ENCODE peak calls at places on chromosome 16, in four cellular contexts. One of them, this sample, is unnamed.

GRCh38 chr16:78684040-78684611 is 584.7 kb downstream of the WWOX start:
- DNase-seq in left lung: no peak
- DNase-seq in A549: peak; percentile 6
- DNase-seq in tibial artery: peak; percentile 79
- DNase-seq in this sample: peak; percentile 88

GRCh38 chr16:21083729-21084268 is 66.8 kb downstream of the DNAH3 start:
- DNase-seq in tibial artery: peak; percentile 60
- DNase-seq in left lung: peak; percentile 50
- DNase-seq in A549: peak; percentile 25
- DNase-seq in this sample: no peak

GRCh38 chr16:24635900-24636610 is 93.4 kb upstream of the TNRC6A start:
- DNase-seq in left lung: peak; percentile 59
- DNase-seq in tibial artery: peak; percentile 75
- DNase-seq in A549: peak; percentile 84
- DNase-seq in this sample: peak; percentile 14

GRCh38 chr16:17529982-17530760 is 59.4 kb upstream of the XYLT1 start:
- DNase-seq in left lung: no peak
- DNase-seq in tibial artery: no peak
- DNase-seq in A549: no peak
- DNase-seq in this sample: no peak

GRCh38 chr16:70804153-70804728 is 3.3 kb upstream of the VAC14 start:
- DNase-seq in left lung: no peak
- DNase-seq in A549: no peak
- DNase-seq in tibial artery: no peak
- DNase-seq in this sample: peak; percentile 44

GRCh38 chr16:48534601-48535340 is 75.2 kb downstream of the N4BP1 start:
- DNase-seq in left lung: peak; percentile 29
- DNase-seq in A549: no peak
- DNase-seq in tibial artery: no peak
- DNase-seq in this sample: no peak

GRCh38 chr16:20851601-20852000 is 45.3 kb downstream of the REXO5 start:
- DNase-seq in left lung: peak; percentile 67
- DNase-seq in A549: peak; percentile 20
- DNase-seq in tibial artery: peak; percentile 90
- DNase-seq in this sample: peak; percentile 37

GRCh38 chr16:15765116-15765515 is 91.7 kb downstream of the MYH11 start:
- DNase-seq in tibial artery: no peak
- DNase-seq in left lung: no peak
- DNase-seq in A549: no peak
- DNase-seq in this sample: no peak

GRCh38 chr16:65621640-65622039 is 499.8 kb upstream of the CDH11 start:
- DNase-seq in tibial artery: no peak
- DNase-seq in left lung: no peak
- DNase-seq in A549: no peak
- DNase-seq in this sample: no peak

GRCh38 chr16:46629331-46629843 is 8.2 kb upstream of the SHCBP1 start:
- DNase-seq in A549: peak; percentile 58
- DNase-seq in left lung: no peak
- DNase-seq in tibial artery: no peak
- DNase-seq in this sample: no peak

GRCh38 chr16:48450367-48450766 is 65.2 kb upstream of the SIAH1 start:
- DNase-seq in A549: no peak
- DNase-seq in left lung: no peak
- DNase-seq in tibial artery: no peak
- DNase-seq in this sample: no peak

GRCh38 chr16:50696575-50697420 is 3.4 kb downstream of the NOD2 start:
- DNase-seq in tibial artery: peak; percentile 84
- DNase-seq in A549: peak; percentile 20
- DNase-seq in left lung: peak; percentile 93
- DNase-seq in this sample: peak; percentile 92

GRCh38 chr16:4800290-4801041 is 2.0 kb downstream of the ROGDI start:
- DNase-seq in left lung: peak; percentile 63
- DNase-seq in A549: no peak
- DNase-seq in tibial artery: no peak
- DNase-seq in this sample: no peak

GRCh38 chr16:89822188-89823086 is 5.8 kb upstream of the SPIRE2 start:
- DNase-seq in tibial artery: no peak
- DNase-seq in left lung: peak; percentile 66
- DNase-seq in A549: no peak
- DNase-seq in this sample: no peak

GRCh38 chr16:88799569-88800276 is 3.9 kb upstream of the CDT1 start:
- DNase-seq in left lung: no peak
- DNase-seq in tibial artery: no peak
- DNase-seq in A549: no peak
- DNase-seq in this sample: no peak

GRCh38 chr16:87006789-87007745 is 310.1 kb downstream of the C16orf95 start:
- DNase-seq in left lung: no peak
- DNase-seq in tibial artery: no peak
- DNase-seq in A549: no peak
- DNase-seq in this sample: no peak

GRCh38 chr16:50310308-50311133 is 44.2 kb downstream of the ADCY7 start:
- DNase-seq in tibial artery: no peak
- DNase-seq in left lung: no peak
- DNase-seq in A549: no peak
- DNase-seq in this sample: no peak

GRCh38 chr16:754208-755097 is 6.1 kb upstream of the MSLN start:
- DNase-seq in left lung: no peak
- DNase-seq in tibial artery: no peak
- DNase-seq in A549: no peak
- DNase-seq in this sample: no peak

GRCh38 chr16:17070882-17071592 is 399.7 kb downstream of the XYLT1 start:
- DNase-seq in tibial artery: peak; percentile 35
- DNase-seq in A549: no peak
- DNase-seq in left lung: peak; percentile 78
- DNase-seq in this sample: peak; percentile 12

GRCh38 chr16:11004957-11005610 is 60.7 kb downstream of the CLEC16A start:
- DNase-seq in left lung: no peak
- DNase-seq in tibial artery: no peak
- DNase-seq in A549: no peak
- DNase-seq in this sample: no peak

GRCh38 chr16:693766-694165 is 3.6 kb upstream of the WDR24 start:
- DNase-seq in A549: no peak
- DNase-seq in left lung: no peak
- DNase-seq in tibial artery: no peak
- DNase-seq in this sample: no peak

GRCh38 chr16:65896448-65897153 is 469.9 kb upstream of the CDH5 start:
- DNase-seq in left lung: no peak
- DNase-seq in tibial artery: no peak
- DNase-seq in A549: no peak
- DNase-seq in this sample: no peak

GRCh38 chr16:67161595-67162058 is 1.9 kb downstream of the FBXL8 start:
- DNase-seq in left lung: no peak
- DNase-seq in tibial artery: no peak
- DNase-seq in A549: no peak
- DNase-seq in this sample: no peak
- H3K27ac ChIP-seq in left lung: no peak overlapping the region
- H3K27ac ChIP-seq in tibial artery: no peak overlapping the region
- H3K27ac ChIP-seq in A549: no peak overlapping the region
- H3K27ac ChIP-seq in this sample: no peak overlapping the region

GRCh38 chr16:85403693-85404092 is 209.4 kb upstream of the GSE1 start:
- DNase-seq in left lung: no peak
- DNase-seq in tibial artery: no peak
- DNase-seq in A549: no peak
- DNase-seq in this sample: no peak
- H3K27ac ChIP-seq in left lung: no peak overlapping the region
- H3K27ac ChIP-seq in tibial artery: no peak overlapping the region
- H3K27ac ChIP-seq in A549: no peak overlapping the region
- H3K27ac ChIP-seq in this sample: no peak overlapping the region

DNA sequence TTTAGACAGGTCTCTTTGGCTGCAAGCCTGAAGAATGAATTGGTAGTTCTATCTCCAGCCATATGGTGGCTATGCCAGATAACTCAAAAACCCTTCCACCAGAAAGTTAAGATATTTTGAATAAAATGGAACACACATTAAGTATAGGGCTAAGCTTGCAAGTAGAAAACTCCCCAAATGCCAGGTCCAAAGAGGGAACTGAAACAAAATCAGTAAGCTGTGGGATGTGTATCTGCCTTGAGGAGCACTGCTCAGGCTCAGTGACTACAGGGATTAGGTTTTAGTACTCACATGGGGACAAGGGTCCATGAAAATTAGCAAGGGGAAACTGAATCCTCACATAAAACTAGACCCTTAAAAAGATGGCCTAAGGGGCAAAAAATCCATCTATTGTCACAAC is 115.7 kb upstream of the PMFBP1 start:
- DNase-seq in left lung: no peak
- DNase-seq in A549: no peak
- DNase-seq in tibial artery: no peak
- DNase-seq in this sample: no peak
- H3K27ac ChIP-seq in left lung: no peak overlapping the region
- H3K27ac ChIP-seq in A549: peak overlapping the region; percentile 77
- H3K27ac ChIP-seq in tibial artery: no peak overlapping the region
- H3K27ac ChIP-seq in this sample: peak overlapping the region; percentile 91

GRCh38 chr16:27579086-27579980 is 29.4 kb downstream of the KATNIP start:
- DNase-seq in A549: no peak
- DNase-seq in tibial artery: no peak
- DNase-seq in left lung: no peak
- DNase-seq in this sample: peak; percentile 45
- H3K27ac ChIP-seq in A549: peak overlapping the region; percentile 61
- H3K27ac ChIP-seq in tibial artery: peak overlapping the region; percentile 20
- H3K27ac ChIP-seq in left lung: no peak overlapping the region
- H3K27ac ChIP-seq in this sample: peak overlapping the region; percentile 76

DNA sequence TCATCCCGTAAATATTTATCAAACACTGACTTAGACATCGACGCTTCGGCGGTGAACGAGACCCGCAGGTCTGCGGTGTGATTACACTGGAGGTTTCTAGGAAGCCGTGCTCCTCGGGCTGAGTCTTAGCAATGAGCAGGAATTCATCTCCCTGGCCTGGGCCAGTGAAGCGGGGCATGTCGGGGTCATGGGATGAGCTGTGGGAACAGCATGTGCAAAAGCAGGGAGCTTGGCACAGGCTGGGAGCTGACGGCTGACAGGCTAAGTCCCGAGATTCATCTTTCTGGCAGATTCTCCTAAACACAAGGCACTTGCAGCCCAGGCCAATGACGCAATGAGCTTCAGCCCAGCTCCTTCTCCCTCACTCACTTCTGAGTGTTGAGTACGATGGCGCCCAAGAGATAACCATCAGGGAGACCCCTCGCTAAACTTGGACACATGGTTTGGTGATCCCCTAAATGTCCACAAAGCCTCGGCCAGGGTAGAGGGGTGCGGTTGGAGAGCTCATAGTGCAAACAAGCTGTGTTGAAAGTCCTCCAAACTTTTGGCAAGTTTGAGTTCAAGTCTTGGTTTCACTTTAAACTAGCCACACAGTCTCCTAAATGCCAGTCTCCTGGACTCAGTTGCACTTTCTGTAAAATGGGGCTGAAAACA is 12.8 kb downstream of the CRISPLD2 start:
- DNase-seq in A549: no peak
- DNase-seq in left lung: peak; percentile 76
- DNase-seq in tibial artery: peak; percentile 96
- DNase-seq in this sample: no peak
- H3K27ac ChIP-seq in A549: no peak overlapping the region
- H3K27ac ChIP-seq in left lung: peak overlapping the region; percentile 73
- H3K27ac ChIP-seq in tibial artery: peak overlapping the region; percentile 85
- H3K27ac ChIP-seq in this sample: no peak overlapping the region

GRCh38 chr16:69276143-69277115 is 34.7 kb upstream of the VPS4A start:
- DNase-seq in left lung: peak; percentile 38
- DNase-seq in tibial artery: peak; percentile 77
- DNase-seq in A549: no peak
- DNase-seq in this sample: no peak

GRCh38 chr16:69270831-69271230 is 40.3 kb upstream of the VPS4A start:
- DNase-seq in A549: no peak
- DNase-seq in left lung: no peak
- DNase-seq in tibial artery: no peak
- DNase-seq in this sample: no peak

GRCh38 chr16:69273009-69273408 is 38.1 kb upstream of the VPS4A start:
- DNase-seq in left lung: no peak
- DNase-seq in A549: no peak
- DNase-seq in tibial artery: no peak
- DNase-seq in this sample: no peak

GRCh38 chr16:69270395-69270794 is 40.8 kb upstream of the VPS4A start:
- DNase-seq in A549: no peak
- DNase-seq in left lung: no peak
- DNase-seq in tibial artery: no peak
- DNase-seq in this sample: no peak

GRCh38 chr16:69274699-69275235 is 36.4 kb upstream of the VPS4A start:
- DNase-seq in tibial artery: no peak
- DNase-seq in left lung: no peak
- DNase-seq in A549: no peak
- DNase-seq in this sample: no peak
- H3K27ac ChIP-seq in tibial artery: peak overlapping the region; percentile 55
- H3K27ac ChIP-seq in left lung: no peak overlapping the region
- H3K27ac ChIP-seq in A549: no peak overlapping the region
- H3K27ac ChIP-seq in this sample: no peak overlapping the region

GRCh38 chr16:12061336-12062055 is 85.0 kb downstream of the SNX29 start:
- DNase-seq in tibial artery: no peak
- DNase-seq in left lung: peak; percentile 35
- DNase-seq in A549: no peak
- DNase-seq in this sample: no peak

GRCh38 chr16:12060751-12061150 is 84.2 kb downstream of the SNX29 start:
- DNase-seq in tibial artery: no peak
- DNase-seq in A549: no peak
- DNase-seq in left lung: peak; percentile 17
- DNase-seq in this sample: no peak

GRCh38 chr16:12063004-12063395 is 86.5 kb downstream of the SNX29 start:
- DNase-seq in tibial artery: no peak
- DNase-seq in A549: no peak
- DNase-seq in left lung: peak; percentile 39
- DNase-seq in this sample: no peak

GRCh38 chr16:12063435-12063834 is 86.9 kb downstream of the SNX29 start:
- DNase-seq in A549: no peak
- DNase-seq in left lung: peak; percentile 30
- DNase-seq in tibial artery: no peak
- DNase-seq in this sample: no peak

DNA sequence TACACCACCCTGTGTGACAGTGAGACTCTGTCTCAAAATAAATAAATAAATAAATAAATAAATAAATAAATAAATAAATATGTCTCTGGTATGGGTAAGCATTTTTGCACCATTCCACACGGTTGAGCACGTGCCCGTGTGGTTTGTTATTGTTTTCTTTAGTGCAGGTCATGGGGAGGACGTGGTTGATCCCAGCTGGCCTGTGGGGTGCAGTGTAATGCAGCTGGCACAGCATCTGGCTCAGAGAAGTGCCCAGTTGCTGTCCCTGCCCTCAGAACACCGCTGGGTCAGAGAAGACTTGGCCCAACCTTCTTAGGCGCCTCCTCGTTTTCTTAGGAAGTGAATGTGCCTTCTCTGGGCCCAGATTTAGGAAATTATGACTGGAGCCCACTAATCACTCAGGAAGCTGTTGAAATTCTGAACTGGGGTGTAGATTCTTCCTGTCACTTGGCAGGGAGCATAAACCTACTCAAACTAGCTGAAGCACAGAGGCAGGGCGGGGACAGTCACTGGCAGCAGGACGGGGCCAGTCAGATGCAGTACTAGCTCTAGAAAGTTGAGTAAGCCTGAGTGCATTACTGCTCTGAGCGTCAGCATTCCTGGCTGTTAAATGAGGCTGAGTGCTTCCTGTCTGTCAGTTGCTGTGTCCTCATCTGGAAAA is 85.9 kb downstream of the SNX29 start:
- DNase-seq in tibial artery: peak; percentile 97
- DNase-seq in left lung: peak; percentile 91
- DNase-seq in A549: no peak
- DNase-seq in this sample: peak; percentile 51
- H3K27ac ChIP-seq in tibial artery: peak overlapping the region; percentile 72
- H3K27ac ChIP-seq in left lung: peak overlapping the region; percentile 87
- H3K27ac ChIP-seq in A549: no peak overlapping the region
- H3K27ac ChIP-seq in this sample: peak overlapping the region; percentile 75